ENCODE peak calls at places on chromosomes 1 and 21, in nine cellular contexts. One of them, this sample, is unnamed.

GRCh38 chr1:244965182-244965581 is 100.8 kb upstream of the HNRNPU start:
- DNase-seq in right lobe of liver: no peak
- DNase-seq in AG10803: no peak
- DNase-seq in fibroblast of lung: no peak
- DNase-seq in neuronal stem cell: no peak
- DNase-seq in effector memory CD4-positive, alpha-beta T cell: no peak
- DNase-seq in suprapubic skin: no peak
- DNase-seq in choroid plexus epithelial cell: no peak
- DNase-seq in brain microvascular endothelial cell: no peak
- DNase-seq in this sample: no peak

GRCh38 chr1:172887162-172887561 is 163.6 kb downstream of the TNFSF18 start:
- DNase-seq in right lobe of liver: no peak
- DNase-seq in AG10803: no peak
- DNase-seq in fibroblast of lung: no peak
- DNase-seq in neuronal stem cell: no peak
- DNase-seq in effector memory CD4-positive, alpha-beta T cell: no peak
- DNase-seq in suprapubic skin: no peak
- DNase-seq in choroid plexus epithelial cell: no peak
- DNase-seq in brain microvascular endothelial cell: no peak
- DNase-seq in this sample: no peak

GRCh38 chr1:231161711-231162299 is at the start of gene TRIM67:
- DNase-seq in right lobe of liver: no peak
- DNase-seq in AG10803: no peak
- DNase-seq in fibroblast of lung: peak
- DNase-seq in neuronal stem cell: no peak
- DNase-seq in effector memory CD4-positive, alpha-beta T cell: no peak
- DNase-seq in suprapubic skin: no peak
- DNase-seq in choroid plexus epithelial cell: peak
- DNase-seq in brain microvascular endothelial cell: no peak
- DNase-seq in this sample: no peak

GRCh38 chr1:214475746-214476145 is 75.7 kb downstream of the PTPN14 start:
- DNase-seq in right lobe of liver: no peak
- DNase-seq in AG10803: no peak
- DNase-seq in fibroblast of lung: peak
- DNase-seq in neuronal stem cell: no peak
- DNase-seq in effector memory CD4-positive, alpha-beta T cell: no peak
- DNase-seq in suprapubic skin: no peak
- DNase-seq in choroid plexus epithelial cell: no peak
- DNase-seq in brain microvascular endothelial cell: peak
- DNase-seq in this sample: no peak

GRCh38 chr1:113057006-113057405 is 16.0 kb upstream of the LRIG2 start:
- DNase-seq in right lobe of liver: no peak
- DNase-seq in AG10803: no peak
- DNase-seq in fibroblast of lung: no peak
- DNase-seq in neuronal stem cell: no peak
- DNase-seq in effector memory CD4-positive, alpha-beta T cell: no peak
- DNase-seq in suprapubic skin: no peak
- DNase-seq in choroid plexus epithelial cell: peak
- DNase-seq in brain microvascular endothelial cell: no peak
- DNase-seq in this sample: no peak

GRCh38 chr1:154501423-154502065 is 475 bp upstream of the TDRD10 start:
- DNase-seq in right lobe of liver: peak
- DNase-seq in AG10803: no peak
- DNase-seq in fibroblast of lung: no peak
- DNase-seq in neuronal stem cell: no peak
- DNase-seq in effector memory CD4-positive, alpha-beta T cell: no peak
- DNase-seq in suprapubic skin: peak
- DNase-seq in choroid plexus epithelial cell: no peak
- DNase-seq in brain microvascular endothelial cell: no peak
- DNase-seq in this sample: no peak

GRCh38 chr1:26281971-26282693 is 2.2 kb downstream of the SH3BGRL3 start:
- DNase-seq in right lobe of liver: no peak
- DNase-seq in AG10803: no peak
- DNase-seq in fibroblast of lung: peak
- DNase-seq in neuronal stem cell: peak
- DNase-seq in effector memory CD4-positive, alpha-beta T cell: no peak
- DNase-seq in suprapubic skin: peak
- DNase-seq in choroid plexus epithelial cell: no peak
- DNase-seq in brain microvascular endothelial cell: no peak
- DNase-seq in this sample: no peak

GRCh38 chr1:201831371-201831770 is 2.4 kb downstream of the IPO9 start:
- DNase-seq in right lobe of liver: no peak
- DNase-seq in AG10803: no peak
- DNase-seq in fibroblast of lung: no peak
- DNase-seq in neuronal stem cell: no peak
- DNase-seq in effector memory CD4-positive, alpha-beta T cell: no peak
- DNase-seq in suprapubic skin: no peak
- DNase-seq in choroid plexus epithelial cell: no peak
- DNase-seq in brain microvascular endothelial cell: no peak
- DNase-seq in this sample: no peak

GRCh38 chr1:223653015-223653414 is 12.5 kb downstream of the CAPN8 start:
- DNase-seq in right lobe of liver: no peak
- DNase-seq in AG10803: no peak
- DNase-seq in fibroblast of lung: no peak
- DNase-seq in neuronal stem cell: no peak
- DNase-seq in effector memory CD4-positive, alpha-beta T cell: no peak
- DNase-seq in suprapubic skin: no peak
- DNase-seq in choroid plexus epithelial cell: no peak
- DNase-seq in brain microvascular endothelial cell: no peak
- DNase-seq in this sample: no peak

GRCh38 chr1:16981269-16981849 is 939 bp upstream of the MFAP2 start:
- DNase-seq in right lobe of liver: no peak
- DNase-seq in AG10803: peak
- DNase-seq in fibroblast of lung: peak
- DNase-seq in neuronal stem cell: no peak
- DNase-seq in effector memory CD4-positive, alpha-beta T cell: no peak
- DNase-seq in suprapubic skin: no peak
- DNase-seq in choroid plexus epithelial cell: peak
- DNase-seq in brain microvascular endothelial cell: peak
- DNase-seq in this sample: no peak

GRCh38 chr1:232853994-232854532 is 48.8 kb downstream of the MAP10 start:
- DNase-seq in right lobe of liver: no peak
- DNase-seq in AG10803: peak
- DNase-seq in fibroblast of lung: peak
- DNase-seq in neuronal stem cell: no peak
- DNase-seq in effector memory CD4-positive, alpha-beta T cell: no peak
- DNase-seq in suprapubic skin: no peak
- DNase-seq in choroid plexus epithelial cell: peak
- DNase-seq in brain microvascular endothelial cell: no peak
- DNase-seq in this sample: peak

GRCh38 chr1:59814180-59814900 is 409 bp upstream of the HOOK1 start:
- DNase-seq in right lobe of liver: peak
- DNase-seq in AG10803: no peak
- DNase-seq in fibroblast of lung: peak
- DNase-seq in neuronal stem cell: peak
- DNase-seq in effector memory CD4-positive, alpha-beta T cell: peak
- DNase-seq in suprapubic skin: peak
- DNase-seq in choroid plexus epithelial cell: peak
- DNase-seq in brain microvascular endothelial cell: no peak
- DNase-seq in this sample: no peak

GRCh38 chr1:19317126-19317910 is 5.2 kb downstream of the SLC66A1 start:
- DNase-seq in right lobe of liver: no peak
- DNase-seq in AG10803: no peak
- DNase-seq in fibroblast of lung: no peak
- DNase-seq in neuronal stem cell: no peak
- DNase-seq in effector memory CD4-positive, alpha-beta T cell: no peak
- DNase-seq in suprapubic skin: no peak
- DNase-seq in choroid plexus epithelial cell: no peak
- DNase-seq in brain microvascular endothelial cell: no peak
- DNase-seq in this sample: no peak

GRCh38 chr1:181206979-181207790 is 118.7 kb downstream of the IER5 start:
- DNase-seq in right lobe of liver: no peak
- DNase-seq in AG10803: no peak
- DNase-seq in fibroblast of lung: no peak
- DNase-seq in neuronal stem cell: no peak
- DNase-seq in effector memory CD4-positive, alpha-beta T cell: no peak
- DNase-seq in suprapubic skin: no peak
- DNase-seq in choroid plexus epithelial cell: no peak
- DNase-seq in brain microvascular endothelial cell: no peak
- DNase-seq in this sample: no peak

GRCh38 chr1:25550683-25551310 is 7.4 kb downstream of the LDLRAP1 start:
- DNase-seq in right lobe of liver: no peak
- DNase-seq in AG10803: no peak
- DNase-seq in fibroblast of lung: peak
- DNase-seq in neuronal stem cell: no peak
- DNase-seq in effector memory CD4-positive, alpha-beta T cell: no peak
- DNase-seq in suprapubic skin: no peak
- DNase-seq in choroid plexus epithelial cell: peak
- DNase-seq in brain microvascular endothelial cell: no peak
- DNase-seq in this sample: no peak

GRCh38 chr1:21801100-21801499 is 11.0 kb upstream of the LDLRAD2 start:
- DNase-seq in right lobe of liver: no peak
- DNase-seq in AG10803: no peak
- DNase-seq in fibroblast of lung: peak
- DNase-seq in neuronal stem cell: no peak
- DNase-seq in effector memory CD4-positive, alpha-beta T cell: no peak
- DNase-seq in suprapubic skin: no peak
- DNase-seq in choroid plexus epithelial cell: peak
- DNase-seq in brain microvascular endothelial cell: peak
- DNase-seq in this sample: no peak

DNA sequence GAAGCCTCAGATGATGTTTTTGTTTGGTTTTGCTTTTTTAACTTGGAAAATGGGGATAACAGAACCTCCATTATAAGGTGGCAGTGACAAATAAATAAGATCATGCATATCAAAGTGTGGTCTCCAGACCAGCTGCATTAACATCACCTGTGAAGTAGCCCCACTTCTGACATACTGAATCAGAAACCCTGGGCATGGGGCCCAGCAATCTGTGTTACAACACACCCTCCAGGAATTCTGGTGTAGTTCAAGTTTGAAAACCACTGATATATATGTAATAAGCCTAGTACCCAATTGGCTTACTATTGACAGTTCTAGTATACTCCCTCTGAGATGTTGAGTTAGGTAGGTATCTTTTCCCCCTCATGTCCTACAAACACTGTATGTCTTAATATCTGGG is 24.1 kb upstream of the RNF19B start:
- DNase-seq in right lobe of liver: no peak
- DNase-seq in AG10803: peak
- DNase-seq in fibroblast of lung: peak
- DNase-seq in neuronal stem cell: no peak
- DNase-seq in effector memory CD4-positive, alpha-beta T cell: no peak
- DNase-seq in suprapubic skin: no peak
- DNase-seq in choroid plexus epithelial cell: peak
- DNase-seq in brain microvascular endothelial cell: peak
- DNase-seq in this sample: no peak
- H3K4me3 ChIP-seq in right lobe of liver: no peak
- H3K4me3 ChIP-seq in AG10803: no peak
- H3K4me3 ChIP-seq in fibroblast of lung: no peak
- H3K4me3 ChIP-seq in neuronal stem cell: no peak
- H3K4me3 ChIP-seq in effector memory CD4-positive, alpha-beta T cell: no peak
- H3K4me3 ChIP-seq in suprapubic skin: no peak
- H3K4me3 ChIP-seq in choroid plexus epithelial cell: no peak
- H3K4me3 ChIP-seq in brain microvascular endothelial cell: no peak
- H3K4me3 ChIP-seq in this sample: no peak

GRCh38 chr1:184685116-184685515 is 69.5 kb downstream of the EDEM3 start:
- DNase-seq in right lobe of liver: no peak
- DNase-seq in AG10803: no peak
- DNase-seq in fibroblast of lung: no peak
- DNase-seq in neuronal stem cell: no peak
- DNase-seq in effector memory CD4-positive, alpha-beta T cell: no peak
- DNase-seq in suprapubic skin: no peak
- DNase-seq in choroid plexus epithelial cell: no peak
- DNase-seq in brain microvascular endothelial cell: no peak
- DNase-seq in this sample: no peak
- H3K4me3 ChIP-seq in right lobe of liver: no peak
- H3K4me3 ChIP-seq in AG10803: no peak
- H3K4me3 ChIP-seq in fibroblast of lung: no peak
- H3K4me3 ChIP-seq in neuronal stem cell: no peak
- H3K4me3 ChIP-seq in effector memory CD4-positive, alpha-beta T cell: no peak
- H3K4me3 ChIP-seq in suprapubic skin: no peak
- H3K4me3 ChIP-seq in choroid plexus epithelial cell: no peak
- H3K4me3 ChIP-seq in brain microvascular endothelial cell: no peak
- H3K4me3 ChIP-seq in this sample: no peak

DNA sequence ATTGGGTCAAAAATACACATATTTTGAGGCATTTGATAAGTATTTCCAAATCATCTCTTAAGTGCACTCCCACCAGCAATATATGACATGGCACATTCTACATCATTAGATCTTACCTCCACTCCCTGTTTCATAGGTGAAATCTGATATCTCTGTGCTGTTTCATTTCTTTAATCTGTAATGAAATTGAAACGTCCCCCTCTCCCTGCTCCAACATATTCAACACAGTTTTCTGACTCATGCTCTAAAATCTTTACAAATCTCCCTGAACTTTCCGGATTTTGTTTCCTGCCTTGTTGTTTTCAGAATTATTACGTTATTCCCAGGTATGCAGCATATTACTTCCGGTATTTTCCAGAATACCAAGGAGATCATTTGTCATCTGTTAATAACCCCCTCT is 66.1 kb upstream of the AKT3 start:
- DNase-seq in right lobe of liver: no peak
- DNase-seq in AG10803: no peak
- DNase-seq in fibroblast of lung: peak
- DNase-seq in neuronal stem cell: no peak
- DNase-seq in effector memory CD4-positive, alpha-beta T cell: no peak
- DNase-seq in suprapubic skin: no peak
- DNase-seq in choroid plexus epithelial cell: peak
- DNase-seq in brain microvascular endothelial cell: no peak
- DNase-seq in this sample: no peak
- H3K4me3 ChIP-seq in right lobe of liver: no peak
- H3K4me3 ChIP-seq in AG10803: no peak
- H3K4me3 ChIP-seq in fibroblast of lung: no peak
- H3K4me3 ChIP-seq in neuronal stem cell: no peak
- H3K4me3 ChIP-seq in effector memory CD4-positive, alpha-beta T cell: no peak
- H3K4me3 ChIP-seq in suprapubic skin: no peak
- H3K4me3 ChIP-seq in choroid plexus epithelial cell: no peak
- H3K4me3 ChIP-seq in brain microvascular endothelial cell: no peak
- H3K4me3 ChIP-seq in this sample: no peak

GRCh38 chr21:44352253-44352860 is 1.1 kb upstream of the TRPM2 start:
- DNase-seq in right lobe of liver: no peak
- DNase-seq in AG10803: no peak
- DNase-seq in fibroblast of lung: no peak
- DNase-seq in neuronal stem cell: no peak
- DNase-seq in effector memory CD4-positive, alpha-beta T cell: no peak
- DNase-seq in suprapubic skin: peak
- DNase-seq in choroid plexus epithelial cell: no peak
- DNase-seq in brain microvascular endothelial cell: no peak
- DNase-seq in this sample: no peak

GRCh38 chr21:44354001-44354405 is 582 bp downstream of the TRPM2 start:
- DNase-seq in right lobe of liver: peak
- DNase-seq in AG10803: no peak
- DNase-seq in fibroblast of lung: no peak
- DNase-seq in neuronal stem cell: no peak
- DNase-seq in effector memory CD4-positive, alpha-beta T cell: no peak
- DNase-seq in suprapubic skin: no peak
- DNase-seq in choroid plexus epithelial cell: no peak
- DNase-seq in brain microvascular endothelial cell: no peak
- DNase-seq in this sample: no peak

GRCh38 chr21:44351535-44352252 is 1.7 kb upstream of the TRPM2 start:
- DNase-seq in right lobe of liver: no peak
- DNase-seq in AG10803: no peak
- DNase-seq in fibroblast of lung: no peak
- DNase-seq in neuronal stem cell: no peak
- DNase-seq in effector memory CD4-positive, alpha-beta T cell: no peak
- DNase-seq in suprapubic skin: peak
- DNase-seq in choroid plexus epithelial cell: no peak
- DNase-seq in brain microvascular endothelial cell: no peak
- DNase-seq in this sample: no peak

GRCh38 chr21:44354775-44355771 is 1.7 kb downstream of the TRPM2 start:
- DNase-seq in right lobe of liver: peak
- DNase-seq in AG10803: no peak
- DNase-seq in fibroblast of lung: no peak
- DNase-seq in neuronal stem cell: no peak
- DNase-seq in effector memory CD4-positive, alpha-beta T cell: no peak
- DNase-seq in suprapubic skin: no peak
- DNase-seq in choroid plexus epithelial cell: no peak
- DNase-seq in brain microvascular endothelial cell: no peak
- DNase-seq in this sample: no peak

GRCh38 chr21:44353200-44353970 is at the start of gene TRPM2:
- DNase-seq in right lobe of liver: peak
- DNase-seq in AG10803: peak
- DNase-seq in fibroblast of lung: no peak
- DNase-seq in neuronal stem cell: no peak
- DNase-seq in effector memory CD4-positive, alpha-beta T cell: no peak
- DNase-seq in suprapubic skin: peak
- DNase-seq in choroid plexus epithelial cell: peak
- DNase-seq in brain microvascular endothelial cell: no peak
- DNase-seq in this sample: no peak
- H3K4me3 ChIP-seq in right lobe of liver: peak
- H3K4me3 ChIP-seq in AG10803: no peak
- H3K4me3 ChIP-seq in fibroblast of lung: no peak
- H3K4me3 ChIP-seq in neuronal stem cell: no peak
- H3K4me3 ChIP-seq in effector memory CD4-positive, alpha-beta T cell: no peak
- H3K4me3 ChIP-seq in suprapubic skin: peak
- H3K4me3 ChIP-seq in choroid plexus epithelial cell: no peak
- H3K4me3 ChIP-seq in brain microvascular endothelial cell: no peak
- H3K4me3 ChIP-seq in this sample: no peak

This sample was measured in HFF-Myc.